ENCODE peak calls at places on chromosomes 11 and 22, in ten cellular contexts. V, U, I, A, F, S, Z, T, P and C are unnamed samples.
A peak's percentile ranks its signal among the peaks of the same experiment; 100 is the strongest.

GRCh38 chr11:32391965-32392553 is 43.3 kb downstream of the WT1 start:
- DNase-seq in F (no peak), S (no peak), U (no peak), Z (no peak), V (peak; percentile 86), A (no peak), I (no peak), P (no peak), T (no peak), C (no peak)

GRCh38 chr11:34525098-34525497 is 11.5 kb upstream of the ELF5 start:
- DNase-seq in Z (no peak), V (no peak), S (no peak), I (no peak), U (no peak), P (no peak), F (no peak), A (no peak), T (no peak), C (no peak)

GRCh38 chr11:15650105-15650938 is 535.6 kb downstream of the INSC start:
- DNase-seq in S (peak; percentile 99), V (peak; percentile 87), Z (peak; percentile 96), P (peak; percentile 43), A (peak; percentile 95), T (peak; percentile 91), U (peak; percentile 65), I (peak; percentile 87), F (peak; percentile 74), C (peak; percentile 53)

GRCh38 chr11:107493117-107493516 is 35.5 kb upstream of the CWF19L2 start:
- DNase-seq in I (peak; percentile 15), F (no peak), T (no peak), A (no peak), Z (no peak), P (no peak), V (peak; percentile 73), S (no peak), U (no peak), C (no peak)

GRCh38 chr11:116030697-116031331 is 526.6 kb upstream of the CADM1 start:
- DNase-seq in U (no peak), A (no peak), F (no peak), V (no peak), P (no peak), S (no peak), T (no peak), I (no peak), Z (no peak), C (no peak)

GRCh38 chr22:43592470-43592869 is 180.7 kb downstream of the MPPED1 start:
- DNase-seq in F (peak; percentile 1), V (no peak), P (no peak), A (no peak), S (peak; percentile 77), T (no peak), U (no peak), I (no peak), Z (peak; percentile 51), C (no peak)

GRCh38 chr11:63599211-63600122 is 14.8 kb downstream of the PLAAT3 start:
- DNase-seq in Z (peak; percentile 23), U (no peak), A (no peak), T (no peak), V (peak; percentile 69), I (peak; percentile 32), P (peak; percentile 71), S (no peak), F (peak; percentile 30), C (no peak)

GRCh38 chr22:37930270-37930951 is 23.0 kb downstream of the C22orf23 start:
- DNase-seq in A (no peak), P (no peak), S (peak; percentile 79), F (no peak), T (peak; percentile 42), I (no peak), Z (peak; percentile 56), V (no peak), U (no peak), C (no peak)

GRCh38 chr22:36386900-36387663 is 685 bp downstream of the MYH9 start:
- DNase-seq in P (no peak), S (peak; percentile 53), U (no peak), A (no peak), V (peak; percentile 30), T (no peak), I (no peak), Z (no peak), F (no peak), C (peak; percentile 45)

GRCh38 chr22:41925783-41926460 is 684 bp downstream of the TNFRSF13C start:
- DNase-seq in Z (peak; percentile 80), F (peak; percentile 12), S (peak; percentile 95), U (peak; percentile 74), V (peak; percentile 15), P (no peak), I (no peak), A (peak; percentile 73), T (no peak), C (peak; percentile 82)

GRCh38 chr22:19874307-19875060 is 19.8 kb upstream of the GNB1L start:
- DNase-seq in F (no peak), T (peak; percentile 56), Z (no peak), P (no peak), V (peak; percentile 41), I (no peak), A (peak; percentile 31), S (peak; percentile 70), U (peak; percentile 37), C (no peak)